ENCODE peak calls at places on chromosomes 6 and 20, in six cellular contexts. L is GM12865; Y is lung; H is activated T-cell treated with anti-CD3 and anti-CD28 coated beads, Interleukin-2, amount 50 U/mL, for 72 hours; M is SW480; V is A172. E is an unnamed sample.

GRCh38 chr6:72748759-72749158 is 126.9 kb downstream of the KCNQ5 start:
- DNase-seq in L (peak), Y (no peak), H (peak), M (no peak), V (peak), E (no peak)

GRCh38 chr6:111377558-111378120 is 105.4 kb downstream of the REV3L start:
- DNase-seq in L (no peak), Y (no peak), H (no peak), M (no peak), V (no peak), E (no peak)

GRCh38 chr6:119241124-119241491 is 108.5 kb downstream of the MAN1A1 start:
- DNase-seq in L (peak), Y (no peak), H (no peak), M (no peak), V (no peak), E (no peak)

GRCh38 chr20:47336013-47336754 is 20.3 kb downstream of the ZMYND8 start:
- DNase-seq in L (no peak), Y (no peak), H (no peak), M (no peak), V (peak), E (no peak)

GRCh38 chr20:10805764-10806163 is 132.0 kb upstream of the JAG1 start:
- DNase-seq in L (no peak), Y (no peak), H (no peak), M (no peak), V (no peak), E (no peak)

GRCh38 chr6:107612762-107613415 is 123.0 kb downstream of the SOBP start:
- DNase-seq in L (no peak), Y (no peak), H (no peak), M (no peak), V (no peak), E (no peak)

GRCh38 chr6:98539669-98540207 is 294.6 kb upstream of the POU3F2 start:
- DNase-seq in L (peak), Y (no peak), H (no peak), M (peak), V (peak), E (peak)

GRCh38 chr6:10256113-10256690 is 158.7 kb downstream of the TFAP2A start:
- DNase-seq in L (peak), Y (no peak), H (no peak), M (no peak), V (no peak), E (no peak)

GRCh38 chr20:53837126-53837826 is 233.1 kb downstream of the BCAS1 start:
- DNase-seq in L (no peak), Y (no peak), H (no peak), M (no peak), V (no peak), E (no peak)

GRCh38 chr20:58538752-58539151 is 23.6 kb upstream of the APCDD1L start:
- DNase-seq in L (no peak), Y (no peak), H (peak), M (no peak), V (peak), E (no peak)

GRCh38 chr6:39724787-39725631 is at the start of gene KIF6:
- DNase-seq in L (peak), Y (peak), H (peak), M (peak), V (no peak), E (peak)

GRCh38 chr20:13904766-13905165 is 85.6 kb downstream of the SEL1L2 start:
- DNase-seq in L (no peak), Y (no peak), H (no peak), M (no peak), V (no peak), E (no peak)

GRCh38 chr6:109079981-109080380 is 14.7 kb downstream of the SESN1 start:
- DNase-seq in L (no peak), Y (no peak), H (no peak), M (no peak), V (no peak), E (no peak)

GRCh38 chr6:42748241-42748898 is 2.5 kb upstream of the TBCC start:
- DNase-seq in L (no peak), Y (no peak), H (no peak), M (no peak), V (no peak), E (no peak)

GRCh38 chr20:19858972-19859371 is 100.9 kb downstream of the RIN2 start:
- DNase-seq in L (no peak), Y (no peak), H (no peak), M (no peak), V (peak), E (no peak)

GRCh38 chr20:21719592-21720214 is 14.2 kb downstream of the PAX1 start:
- DNase-seq in L (peak), Y (peak), H (peak), M (peak), V (peak), E (peak)

GRCh38 chr20:58988565-58988882 is 7.5 kb downstream of the NELFCD start:
- DNase-seq in L (no peak), Y (no peak), H (no peak), M (no peak), V (no peak), E (no peak)

GRCh38 chr6:110326609-110327008 is 31.5 kb downstream of the METTL24 start:
- DNase-seq in L (no peak), Y (no peak), H (no peak), M (no peak), V (no peak), E (peak)

GRCh38 chr6:53484409-53485280 is 60.3 kb downstream of the GCLC start:
- DNase-seq in L (peak), Y (peak), H (peak), M (peak), V (peak), E (peak)

GRCh38 chr20:4256886-4257285 is 241.5 kb upstream of the RNF24 start:
- DNase-seq in L (no peak), Y (no peak), H (no peak), M (no peak), V (peak), E (no peak)

GRCh38 chr20:603116-603640 is 6.9 kb downstream of the TCF15 start:
- DNase-seq in L (no peak), Y (no peak), H (no peak), M (peak), V (no peak), E (no peak)

GRCh38 chr20:52800734-52801627 is 171.2 kb upstream of the TSHZ2 start:
- DNase-seq in L (no peak), Y (no peak), H (no peak), M (no peak), V (no peak), E (no peak)

GRCh38 chr6:46816626-46817025 is 23.4 kb downstream of the MEP1A start:
- DNase-seq in L (no peak), Y (no peak), H (no peak), M (peak), V (no peak), E (no peak)

GRCh38 chr6:4624726-4625125 is 151.5 kb upstream of the CDYL start:
- DNase-seq in L (no peak), Y (no peak), H (no peak), M (no peak), V (no peak), E (no peak)

GRCh38 chr6:158409451-158409850 is 97.2 kb downstream of the TULP4 start:
- DNase-seq in L (no peak), Y (no peak), H (no peak), M (no peak), V (peak), E (no peak)

GRCh38 chr6:28737750-28738395 is 185.9 kb downstream of the TRIM27 start:
- DNase-seq in L (no peak), Y (no peak), H (no peak), M (no peak), V (no peak), E (no peak)

GRCh38 chr20:56871691-56872090 is 242.6 kb downstream of the TFAP2C start:
- DNase-seq in L (no peak), Y (no peak), H (no peak), M (no peak), V (no peak), E (no peak)

GRCh38 chr6:56593801-56594318 is 48.8 kb downstream of the DST start:
- DNase-seq in L (peak), Y (no peak), H (peak), M (no peak), V (no peak), E (no peak)

GRCh38 chr20:43559588-43559987 is 761 bp downstream of the SGK2 start:
- DNase-seq in L (no peak), Y (no peak), H (no peak), M (no peak), V (no peak), E (no peak)

GRCh38 chr20:58469500-58470129 is 45.6 kb downstream of the APCDD1L start:
- DNase-seq in L (no peak), Y (no peak), H (no peak), M (no peak), V (no peak), E (no peak)

GRCh38 chr6:31578461-31579118 is 3.2 kb downstream of the TNF start:
- DNase-seq in L (no peak), Y (no peak), H (no peak), M (peak), V (peak), E (peak)

GRCh38 chr6:41201784-41202181 is 834 bp upstream of the TREML2 start:
- DNase-seq in L (no peak), Y (no peak), H (no peak), M (no peak), V (no peak), E (no peak)

GRCh38 chr6:90179190-90180169 is 117.2 kb downstream of the BACH2 start:
- DNase-seq in L (peak), Y (no peak), H (no peak), M (no peak), V (peak), E (no peak)

E was measured in H7.